ENCODE peak calls at places on chromosome 12, in six cellular contexts. L is K562, H is HepG2, I is upper lobe of left lung, N is GM12878, D is A549. U is an unnamed sample.
A peak's percentile ranks its signal among the peaks of the same experiment; 100 is the strongest.

GRCh38 chr12:48947727-48948126 is 9.6 kb downstream of the ARF3 start:
- ATAC-seq in I (no peak), D (no peak), H (no peak), N (no peak), L (no peak), U (no peak)

GRCh38 chr12:128326419-128326818 is 59.4 kb downstream of the TMEM132C start:
- ATAC-seq in L (no peak), H (no peak), D (no peak), N (no peak), I (no peak), U (no peak)

GRCh38 chr12:14418526-14418925 is 53.0 kb downstream of the ATF7IP start:
- ATAC-seq in H (no peak), N (no peak), D (no peak), I (peak; percentile 61), L (no peak), U (no peak)

GRCh38 chr12:14654842-14655241 is 41.6 kb downstream of the GUCY2C start:
- ATAC-seq in N (peak; percentile 45), H (no peak), L (no peak), I (no peak), D (no peak), U (no peak)

GRCh38 chr12:30457621-30458289 is 237.9 kb downstream of the IPO8 start:
- ATAC-seq in I (peak; percentile 57), L (peak; percentile 79), H (peak; percentile 62), N (no peak), D (peak; percentile 69), U (peak; percentile 78)

GRCh38 chr12:27385756-27386155 is 53.1 kb downstream of the BMAL2 start:
- ATAC-seq in I (no peak), N (no peak), D (no peak), H (no peak), L (no peak), U (no peak)

GRCh38 chr12:76449572-76449971 is 101.4 kb upstream of the BBS10 start:
- ATAC-seq in D (peak; percentile 29), I (no peak), N (no peak), L (no peak), H (no peak), U (no peak)

GRCh38 chr12:124433147-124433874 is 134.1 kb downstream of the NCOR2 start:
- ATAC-seq in D (peak; percentile 24), L (peak; percentile 13), H (no peak), I (peak; percentile 45), N (no peak), U (peak; percentile 23)

GRCh38 chr12:49811961-49812401 is 16.2 kb downstream of the NCKAP5L start:
- ATAC-seq in N (peak; percentile 86), D (no peak), I (no peak), L (no peak), H (no peak), U (no peak)

GRCh38 chr12:71663561-71664410 is at the start of the genes THAP2 and ZFC3H1:
- ATAC-seq in H (peak; percentile 94), I (peak; percentile 95), L (peak; percentile 88), D (peak; percentile 96), N (peak; percentile 89), U (peak; percentile 96)
- TF ChIP-seq EP300 in H (no peak), I (no peak), L (peak; percentile 33), D (no peak), N (no peak), U (no peak)

GRCh38 chr12:25583545-25583944 is 30.5 kb upstream of the LMNTD1 start:
- ATAC-seq in L (peak; percentile 77), N (no peak), H (peak; percentile 41), D (no peak), I (peak; percentile 45), U (no peak)
- TF ChIP-seq CTCF in L (peak; percentile 15), N (peak; percentile 3), H (peak; percentile 12), D (no peak), I (no peak), U (no peak)

GRCh38 chr12:34343345-34343744 is 321.0 kb downstream of the ALG10 start:
- ATAC-seq in D (no peak), I (no peak), L (no peak), H (no peak), N (no peak), U (no peak)
- H3K9me3 ChIP-seq in D (no peaks in the 10 kb centered on the region), I (peaks cover 12% of the 10 kb centered on the region), L (no peaks in the 10 kb centered on the region), H (no peaks in the 10 kb centered on the region), N (no peaks in the 10 kb centered on the region), U (no peaks in the 10 kb centered on the region)

DNA sequence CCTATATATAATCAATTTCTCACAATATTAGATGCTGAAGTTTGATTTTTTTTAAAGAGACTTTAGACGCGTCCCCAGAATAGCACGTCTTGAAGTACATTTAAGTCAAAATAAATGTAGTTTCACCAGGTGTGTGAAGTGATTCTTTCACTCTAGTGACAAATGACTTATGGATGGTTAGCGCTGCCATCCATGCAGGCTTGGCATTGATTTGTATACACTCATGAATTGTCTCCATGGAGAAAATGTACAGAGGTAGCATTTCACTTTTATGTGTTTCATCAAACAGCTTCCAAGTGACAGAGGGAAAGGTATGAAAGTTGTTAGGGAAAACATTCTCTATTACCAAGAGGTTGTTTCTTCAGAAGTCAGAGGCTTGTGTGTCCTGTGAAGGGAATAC is 360.8 kb downstream of the PDZRN4 start:
- ATAC-seq in H (no peak), D (no peak), L (no peak), N (no peak), I (no peak), U (no peak)
- TF ChIP-seq EP300 in H (no peak), D (no peak), L (no peak), N (no peak), I (no peak), U (no peak)

GRCh38 chr12:24584032-24584675 is 364.7 kb downstream of the BCAT1 start:
- ATAC-seq in D (no peak), H (no peak), N (no peak), L (no peak), I (peak; percentile 41), U (no peak)
- TF ChIP-seq CTCF in D (no peak), H (no peak), N (no peak), L (no peak), I (no peak), U (no peak)

GRCh38 chr12:130572553-130572952 is 143.5 kb downstream of the RIMBP2 start:
- ATAC-seq in L (no peak), H (no peak), I (no peak), D (no peak), N (no peak), U (no peak)

GRCh38 chr12:130571734-130572133 is 144.4 kb downstream of the RIMBP2 start:
- ATAC-seq in L (no peak), I (no peak), H (no peak), N (no peak), D (no peak), U (no peak)

GRCh38 chr12:130576286-130576933 is 139.7 kb downstream of the RIMBP2 start:
- ATAC-seq in N (no peak), L (no peak), H (no peak), I (no peak), D (no peak), U (no peak)

GRCh38 chr12:130573235-130573634 is 142.9 kb downstream of the RIMBP2 start:
- ATAC-seq in L (no peak), I (no peak), D (no peak), H (no peak), N (no peak), U (no peak)

GRCh38 chr12:130574402-130574801 is 141.7 kb downstream of the RIMBP2 start:
- ATAC-seq in D (no peak), L (no peak), I (no peak), H (no peak), N (peak; percentile 54), U (no peak)
- H3K9me3 ChIP-seq in D (no peaks in the 10 kb centered on the region), L (no peaks in the 10 kb centered on the region), I (no peaks in the 10 kb centered on the region), H (no peaks in the 10 kb centered on the region), N (no peaks in the 10 kb centered on the region), U (no peaks in the 10 kb centered on the region)

DNA sequence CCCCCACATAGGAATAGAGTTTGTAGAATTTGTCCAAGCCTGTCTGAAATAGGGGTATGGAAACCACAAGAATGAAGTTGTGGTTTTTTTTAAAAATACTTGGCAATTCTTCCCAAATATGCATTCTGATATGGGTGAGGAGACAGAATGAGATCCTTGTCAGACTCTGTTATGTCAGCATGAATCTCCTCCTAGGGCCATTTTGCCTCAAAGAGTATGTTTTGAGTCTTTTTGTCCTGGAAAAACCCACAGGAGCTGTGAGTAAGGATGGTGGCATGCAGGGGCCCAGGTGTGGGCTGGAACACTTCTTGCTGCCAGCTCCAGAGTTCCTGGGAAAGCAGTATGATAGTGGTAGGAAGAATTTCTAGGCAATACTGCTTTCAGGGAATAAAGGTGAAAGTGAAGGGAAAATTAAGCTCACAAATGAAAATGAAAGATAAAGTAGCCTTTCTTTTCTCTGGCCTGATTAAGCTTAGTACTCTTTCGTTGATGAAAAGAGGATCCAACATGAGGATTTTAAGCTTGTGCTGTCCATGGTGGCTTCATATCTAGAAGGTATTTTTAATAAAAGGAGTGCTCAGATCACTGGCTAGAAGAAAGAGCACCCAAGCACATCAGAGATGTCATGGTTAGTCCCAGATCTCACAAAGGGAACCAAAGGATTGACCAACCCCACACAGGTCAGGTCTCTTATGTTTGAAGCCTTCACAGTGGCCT is 130.8 kb downstream of the LLPH start:
- ATAC-seq in H (no peak), D (no peak), N (no peak), L (no peak), I (no peak), U (no peak)
- TF ChIP-seq EP300 in H (no peak), D (no peak), N (no peak), L (no peak), I (no peak), U (no peak)

DNA sequence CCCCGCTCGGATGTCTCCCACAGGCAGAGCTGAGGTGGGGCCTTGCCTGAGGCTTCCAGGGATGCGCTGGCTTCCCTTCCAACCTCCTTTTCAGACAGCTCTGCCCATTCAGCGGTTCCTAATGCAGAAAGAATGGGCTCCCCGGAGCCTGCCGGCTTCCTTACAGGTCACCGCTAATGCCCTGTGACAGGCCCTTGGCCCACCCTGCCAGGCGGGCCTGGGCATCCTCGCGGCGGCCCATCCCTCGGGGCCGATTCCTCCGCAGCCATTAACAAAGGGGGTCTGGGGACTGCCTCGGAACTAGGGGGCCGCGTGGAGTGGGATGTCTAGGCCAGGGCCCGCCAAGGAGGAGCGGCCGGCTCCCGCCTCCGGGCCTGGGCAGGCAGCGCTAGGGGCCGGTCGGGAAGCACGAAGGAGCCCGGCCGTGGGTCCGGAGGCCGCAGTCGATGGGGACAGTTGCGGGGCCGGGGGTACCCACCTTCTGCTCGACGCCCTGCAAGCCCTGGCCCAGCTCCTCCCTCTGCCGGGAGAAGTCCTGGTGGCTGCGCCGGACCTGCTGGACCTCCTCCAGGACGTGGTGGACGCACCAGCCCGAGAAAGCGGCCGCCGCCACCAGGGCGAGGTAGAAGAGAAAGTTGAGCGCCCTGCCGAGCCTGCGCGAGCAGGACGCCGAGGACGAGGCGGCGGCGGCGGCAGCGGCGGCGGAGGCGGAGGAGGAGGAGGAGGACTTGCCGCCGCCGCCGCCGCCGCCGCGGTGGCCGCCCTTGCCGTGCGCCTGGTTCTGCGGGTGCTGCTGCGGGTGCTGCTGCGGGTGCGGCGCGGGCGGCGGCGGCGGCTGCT is 709 bp downstream of the CKAP4 start:
- ATAC-seq in I (peak; percentile 52), H (peak; percentile 59), N (peak; percentile 63), D (peak; percentile 61), L (peak; percentile 76), U (peak; percentile 42)
- TF ChIP-seq CTCF in I (no peak), H (peak; percentile 5), N (no peak), D (no peak), L (no peak), U (no peak)

GRCh38 chr12:114400395-114400794 is 5.5 kb downstream of the TBX5 start:
- ATAC-seq in H (no peak), D (no peak), L (no peak), N (no peak), I (no peak), U (no peak)
- H3K9me3 ChIP-seq in H (no peaks in the 10 kb centered on the region), D (no peaks in the 10 kb centered on the region), L (no peaks in the 10 kb centered on the region), N (no peaks in the 10 kb centered on the region), I (no peaks in the 10 kb centered on the region), U (no peaks in the 10 kb centered on the region)

U was measured in gastroesophageal sphincter.